ENCODE peak calls at places on chromosomes 11 and 22, in four cellular contexts. V is K562, Z is GM12878, I is HepG2. S is an unnamed sample.

GRCh38 chr11:31005202-31005601 is 364.3 kb downstream of the DCDC1 start:
- DNase-seq in V (no peak), Z (no peak), I (no peak), S (no peak)

GRCh38 chr11:28526406-28526751 is 418.2 kb downstream of the METTL15 start:
- DNase-seq in I (no peak), V (no peak), Z (no peak), S (no peak)

GRCh38 chr11:67600324-67601029 is 6.3 kb upstream of the NDUFV1 start:
- DNase-seq in Z (peak; percentile 64), I (no peak), V (peak; percentile 89), S (no peak)

GRCh38 chr11:120792306-120792705 is 231.6 kb upstream of the TBCEL start:
- DNase-seq in V (no peak), Z (no peak), I (no peak), S (no peak)

GRCh38 chr22:27594020-27594419 is 207.5 kb downstream of the MN1 start:
- DNase-seq in V (no peak), Z (no peak), I (no peak), S (no peak)

GRCh38 chr11:57432714-57433163 is 5.8 kb upstream of the SLC43A3 start:
- DNase-seq in Z (no peak), V (peak; percentile 93), I (no peak), S (no peak)

GRCh38 chr11:124801014-124801413 is 808 bp upstream of the MSANTD2 start:
- DNase-seq in V (no peak), I (no peak), Z (no peak), S (no peak)

GRCh38 chr11:33709471-33709870 is 8.8 kb upstream of the C11orf91 start:
- DNase-seq in Z (no peak), V (no peak), I (no peak), S (no peak)

GRCh38 chr11:2581151-2581930 is 118.5 kb downstream of the KCNQ1OT1 start:
- DNase-seq in I (no peak), Z (no peak), V (no peak), S (no peak)

GRCh38 chr11:60367009-60367408 is 11.3 kb upstream of the MS4A7 start:
- DNase-seq in V (no peak), Z (peak; percentile 81), I (no peak), S (no peak)

GRCh38 chr11:2732940-2733628 is 33.3 kb upstream of the KCNQ1OT1 start:
- DNase-seq in V (no peak), I (no peak), Z (no peak), S (no peak)

GRCh38 chr11:29957406-29957805 is 59.4 kb downstream of the KCNA4 start:
- DNase-seq in I (no peak), V (no peak), Z (no peak), S (no peak)

GRCh38 chr22:17588606-17589005 is 25.3 kb downstream of the SLC25A18 start:
- DNase-seq in I (no peak), Z (no peak), V (no peak), S (no peak)

GRCh38 chr11:29321293-29322132 is 695.3 kb downstream of the KCNA4 start:
- DNase-seq in I (peak; percentile 75), Z (no peak), V (no peak), S (no peak)

GRCh38 chr11:82462588-82462987 is 271.1 kb downstream of the FAM181B start:
- DNase-seq in Z (no peak), I (no peak), V (no peak), S (no peak)

GRCh38 chr22:23521442-23522113 is 58.5 kb downstream of the IGLL1 start:
- DNase-seq in V (peak; percentile 81), I (peak; percentile 97), Z (peak; percentile 11), S (peak; percentile 99)

DNA sequence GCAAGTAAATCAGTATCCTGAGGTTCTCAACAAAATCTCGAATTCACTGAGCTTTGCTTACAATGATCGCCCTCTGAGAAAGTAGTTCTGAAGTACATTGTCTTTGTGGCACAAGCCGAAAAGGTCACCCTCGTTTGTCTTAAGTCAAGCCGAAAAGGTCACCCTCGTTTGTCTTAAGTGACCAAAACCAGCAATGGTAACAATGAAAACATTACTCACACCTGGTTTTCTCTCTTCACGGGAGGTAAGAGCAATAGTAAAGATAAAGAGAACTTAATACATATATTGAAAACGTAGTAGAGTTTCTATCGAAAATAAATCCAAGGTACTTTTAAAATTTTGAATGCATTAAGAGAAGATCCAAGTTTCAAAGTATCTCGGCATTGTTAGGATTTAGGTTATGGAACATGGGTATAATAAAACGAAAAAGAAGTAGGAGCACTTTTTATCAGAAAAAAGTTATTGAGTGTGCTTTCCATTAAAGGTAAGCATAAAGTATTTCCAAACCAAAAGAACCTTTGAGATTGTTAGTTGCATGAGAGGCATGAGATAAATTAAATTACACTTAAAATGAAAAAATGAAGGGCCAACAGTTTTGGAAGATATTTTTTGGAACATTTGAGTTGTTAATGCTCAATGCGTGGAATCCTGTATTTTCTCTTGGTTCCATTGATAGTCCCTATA is 1.2 kb downstream of the BARX2 start:
- DNase-seq in I (no peak), V (no peak), Z (no peak), S (no peak)
- TF ChIP-seq TARDBP in I (no peak), V (no peak), Z (no peak), S (no peak)

DNA sequence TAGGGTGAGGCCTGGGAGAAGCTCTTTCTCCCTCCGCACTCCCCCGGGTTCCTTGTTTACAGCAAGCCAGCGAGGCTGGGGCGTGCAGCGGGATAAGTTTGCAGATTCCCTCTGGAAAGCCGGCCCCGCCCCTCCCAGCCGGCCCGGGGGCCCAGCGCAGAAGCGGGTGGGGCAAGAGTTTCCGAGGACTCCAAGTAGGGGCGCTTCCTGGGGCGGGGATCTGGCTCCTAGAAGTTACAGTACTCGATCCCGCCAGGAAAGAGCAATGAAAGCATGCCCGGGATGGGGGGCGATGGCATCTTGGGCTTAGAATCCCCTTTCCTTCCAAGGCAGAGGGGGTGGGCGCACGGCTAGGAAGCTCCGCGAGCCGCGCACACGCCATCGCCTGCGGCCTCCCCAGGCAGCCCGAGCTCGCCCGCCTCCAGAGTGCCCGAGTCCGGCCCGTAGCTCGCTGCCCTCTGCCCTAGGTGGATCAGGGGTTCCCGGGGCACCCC is 385 bp downstream of the TST start:
- DNase-seq in I (peak; percentile 40), Z (no peak), V (peak; percentile 38), S (peak; percentile 53)
- TF ChIP-seq TARDBP in I (no peak), Z (no peak), V (no peak), S (no peak)

GRCh38 chr11:102850973-102851745 is 7.8 kb upstream of the MMP3 start:
- DNase-seq in Z (no peak), V (no peak), I (no peak), S (no peak)
- TF ChIP-seq TARDBP in Z (no peak), V (no peak), I (no peak), S (no peak)

DNA sequence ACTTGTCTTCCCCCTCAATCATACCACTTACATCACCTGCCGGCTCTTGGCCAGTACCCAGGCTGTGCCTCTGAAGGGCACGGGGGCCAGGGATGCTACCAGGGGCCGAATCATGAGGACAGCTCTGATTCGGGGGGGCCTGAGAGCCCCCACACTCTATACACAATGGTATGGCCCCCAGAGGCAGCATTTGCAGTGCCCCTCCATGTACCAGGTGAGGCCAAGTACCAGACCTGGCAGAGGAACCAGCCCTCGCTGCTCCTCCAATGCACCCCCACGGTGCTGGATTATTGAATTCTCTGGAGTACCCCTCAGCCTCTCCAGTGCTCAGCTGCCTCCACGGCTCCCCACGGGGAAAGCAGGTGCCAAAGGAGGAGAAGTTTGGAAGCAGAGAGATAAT is 70.1 kb downstream of the THAP12 start:
- DNase-seq in V (no peak), Z (no peak), I (no peak), S (no peak)
- TF ChIP-seq TARDBP in V (no peak), Z (no peak), I (no peak), S (no peak)

GRCh38 chr11:32168924-32169323 is 78.0 kb downstream of the RCN1 start:
- DNase-seq in Z (no peak), V (no peak), I (no peak), S (no peak)

GRCh38 chr11:32162906-32163305 is 72.0 kb downstream of the RCN1 start:
- DNase-seq in V (no peak), Z (no peak), I (no peak), S (no peak)

GRCh38 chr11:32161293-32161692 is 70.4 kb downstream of the RCN1 start:
- DNase-seq in V (no peak), Z (no peak), I (no peak), S (no peak)

DNA sequence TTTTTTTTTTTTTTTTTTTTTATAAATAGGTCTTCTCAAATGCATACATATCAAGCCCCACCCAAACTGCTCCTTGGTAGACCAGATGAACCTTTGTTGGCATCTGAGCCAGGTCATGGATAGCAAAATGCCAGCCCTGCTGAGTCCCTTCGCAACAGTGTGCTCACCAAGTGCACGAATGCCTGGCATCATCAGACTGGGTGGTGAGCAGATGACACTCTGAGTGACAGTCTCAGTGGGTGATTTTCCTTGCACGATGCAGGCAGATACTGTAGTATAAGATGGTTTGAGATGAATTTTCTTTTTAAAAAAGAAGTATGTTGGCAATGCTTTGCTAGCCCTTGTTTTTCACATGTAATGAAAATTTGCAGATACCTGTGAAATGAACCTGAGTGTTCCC is 74.0 kb downstream of the RCN1 start:
- DNase-seq in V (no peak), Z (no peak), I (no peak), S (no peak)
- TF ChIP-seq TARDBP in V (no peak), Z (no peak), I (no peak), S (no peak)

GRCh38 chr22:50305658-50306566 is 1.5 kb downstream of the PLXNB2 start:
- DNase-seq in Z (peak; percentile 36), I (no peak), V (peak; percentile 48), S (no peak)
- TF ChIP-seq TARDBP in Z (no peak), I (no peak), V (no peak), S (no peak)